ENCODE peak calls at places on chromosome 11, in seven cellular contexts. One of them, this sample, is unnamed.
A peak's percentile ranks its signal among the peaks of the same experiment; 100 is the strongest.

GRCh38 chr11:110565690-110566336 is 136.1 kb downstream of the FDX1 start:
- DNase-seq in nephron progenitor cell: no peak
- DNase-seq in midbrain: no peak
- DNase-seq in stimulated activated naive CD8-positive, alpha-beta T cell treated with anti-CD3 and anti-CD28 coated beads, Interleukin-15, amount 100 ng/mL, for 72 hours: no peak
- DNase-seq in thoracic aorta: no peak
- DNase-seq in CD8-positive, alpha-beta memory T cell: no peak
- DNase-seq in caudate nucleus: no peak
- DNase-seq in this sample: peak; percentile 68

GRCh38 chr11:116272181-116272789 is 500.5 kb downstream of the BUD13 start:
- DNase-seq in caudate nucleus: no peak
- DNase-seq in nephron progenitor cell: no peak
- DNase-seq in stimulated activated naive CD8-positive, alpha-beta T cell treated with anti-CD3 and anti-CD28 coated beads, Interleukin-15, amount 100 ng/mL, for 72 hours: no peak
- DNase-seq in midbrain: no peak
- DNase-seq in thoracic aorta: no peak
- DNase-seq in CD8-positive, alpha-beta memory T cell: no peak
- DNase-seq in this sample: no peak

GRCh38 chr11:120952503-120953229 is 71.2 kb upstream of the TBCEL start:
- DNase-seq in caudate nucleus: peak; percentile 63
- DNase-seq in midbrain: peak; percentile 87
- DNase-seq in stimulated activated naive CD8-positive, alpha-beta T cell treated with anti-CD3 and anti-CD28 coated beads, Interleukin-15, amount 100 ng/mL, for 72 hours: peak; percentile 62
- DNase-seq in nephron progenitor cell: peak; percentile 93
- DNase-seq in CD8-positive, alpha-beta memory T cell: no peak
- DNase-seq in thoracic aorta: peak; percentile 14
- DNase-seq in this sample: no peak

GRCh38 chr11:94754335-94754734 is 13.8 kb upstream of the AMOTL1 start:
- DNase-seq in caudate nucleus: no peak
- DNase-seq in CD8-positive, alpha-beta memory T cell: no peak
- DNase-seq in stimulated activated naive CD8-positive, alpha-beta T cell treated with anti-CD3 and anti-CD28 coated beads, Interleukin-15, amount 100 ng/mL, for 72 hours: no peak
- DNase-seq in thoracic aorta: no peak
- DNase-seq in midbrain: no peak
- DNase-seq in nephron progenitor cell: no peak
- DNase-seq in this sample: no peak

GRCh38 chr11:131838016-131838415 is 467.6 kb downstream of the NTM start:
- DNase-seq in thoracic aorta: no peak
- DNase-seq in CD8-positive, alpha-beta memory T cell: no peak
- DNase-seq in stimulated activated naive CD8-positive, alpha-beta T cell treated with anti-CD3 and anti-CD28 coated beads, Interleukin-15, amount 100 ng/mL, for 72 hours: no peak
- DNase-seq in midbrain: no peak
- DNase-seq in caudate nucleus: no peak
- DNase-seq in nephron progenitor cell: no peak
- DNase-seq in this sample: no peak

GRCh38 chr11:76578655-76579046 is 91.9 kb downstream of the LRRC32 start:
- DNase-seq in thoracic aorta: peak; percentile 45
- DNase-seq in caudate nucleus: no peak
- DNase-seq in nephron progenitor cell: peak; percentile 69
- DNase-seq in stimulated activated naive CD8-positive, alpha-beta T cell treated with anti-CD3 and anti-CD28 coated beads, Interleukin-15, amount 100 ng/mL, for 72 hours: no peak
- DNase-seq in CD8-positive, alpha-beta memory T cell: no peak
- DNase-seq in midbrain: no peak
- DNase-seq in this sample: no peak

GRCh38 chr11:2573240-2574042 is 126.4 kb downstream of the KCNQ1OT1 start:
- DNase-seq in nephron progenitor cell: no peak
- DNase-seq in CD8-positive, alpha-beta memory T cell: peak; percentile 38
- DNase-seq in midbrain: no peak
- DNase-seq in thoracic aorta: no peak
- DNase-seq in caudate nucleus: no peak
- DNase-seq in stimulated activated naive CD8-positive, alpha-beta T cell treated with anti-CD3 and anti-CD28 coated beads, Interleukin-15, amount 100 ng/mL, for 72 hours: no peak
- DNase-seq in this sample: no peak

GRCh38 chr11:120257346-120257745 is 17.4 kb downstream of the POU2F3 start:
- DNase-seq in stimulated activated naive CD8-positive, alpha-beta T cell treated with anti-CD3 and anti-CD28 coated beads, Interleukin-15, amount 100 ng/mL, for 72 hours: no peak
- DNase-seq in CD8-positive, alpha-beta memory T cell: no peak
- DNase-seq in caudate nucleus: no peak
- DNase-seq in thoracic aorta: no peak
- DNase-seq in midbrain: no peak
- DNase-seq in nephron progenitor cell: no peak
- DNase-seq in this sample: no peak

GRCh38 chr11:74100735-74101134 is 70.1 kb downstream of the C2CD3 start:
- DNase-seq in stimulated activated naive CD8-positive, alpha-beta T cell treated with anti-CD3 and anti-CD28 coated beads, Interleukin-15, amount 100 ng/mL, for 72 hours: no peak
- DNase-seq in CD8-positive, alpha-beta memory T cell: no peak
- DNase-seq in caudate nucleus: no peak
- DNase-seq in thoracic aorta: no peak
- DNase-seq in midbrain: no peak
- DNase-seq in nephron progenitor cell: no peak
- DNase-seq in this sample: no peak

GRCh38 chr11:123186291-123186690 is 8.8 kb downstream of the CLMP start:
- DNase-seq in CD8-positive, alpha-beta memory T cell: no peak
- DNase-seq in nephron progenitor cell: no peak
- DNase-seq in caudate nucleus: no peak
- DNase-seq in stimulated activated naive CD8-positive, alpha-beta T cell treated with anti-CD3 and anti-CD28 coated beads, Interleukin-15, amount 100 ng/mL, for 72 hours: no peak
- DNase-seq in thoracic aorta: no peak
- DNase-seq in midbrain: no peak
- DNase-seq in this sample: peak; percentile 47

GRCh38 chr11:121514998-121515671 is 62.4 kb upstream of the SORL1-AS1 start:
- DNase-seq in nephron progenitor cell: peak; percentile 8
- DNase-seq in midbrain: no peak
- DNase-seq in caudate nucleus: no peak
- DNase-seq in stimulated activated naive CD8-positive, alpha-beta T cell treated with anti-CD3 and anti-CD28 coated beads, Interleukin-15, amount 100 ng/mL, for 72 hours: no peak
- DNase-seq in thoracic aorta: no peak
- DNase-seq in CD8-positive, alpha-beta memory T cell: no peak
- DNase-seq in this sample: no peak

GRCh38 chr11:44852159-44852707 is 98.5 kb downstream of the TP53I11 start:
- DNase-seq in midbrain: no peak
- DNase-seq in CD8-positive, alpha-beta memory T cell: no peak
- DNase-seq in thoracic aorta: no peak
- DNase-seq in stimulated activated naive CD8-positive, alpha-beta T cell treated with anti-CD3 and anti-CD28 coated beads, Interleukin-15, amount 100 ng/mL, for 72 hours: no peak
- DNase-seq in nephron progenitor cell: no peak
- DNase-seq in caudate nucleus: no peak
- DNase-seq in this sample: peak; percentile 28

GRCh38 chr11:17673951-17674350 is 45.4 kb upstream of the MYOD1 start:
- DNase-seq in stimulated activated naive CD8-positive, alpha-beta T cell treated with anti-CD3 and anti-CD28 coated beads, Interleukin-15, amount 100 ng/mL, for 72 hours: no peak
- DNase-seq in thoracic aorta: no peak
- DNase-seq in CD8-positive, alpha-beta memory T cell: no peak
- DNase-seq in caudate nucleus: no peak
- DNase-seq in nephron progenitor cell: no peak
- DNase-seq in midbrain: no peak
- DNase-seq in this sample: peak; percentile 18

GRCh38 chr11:17472467-17472866 is 4.2 kb downstream of the ABCC8 start:
- DNase-seq in midbrain: no peak
- DNase-seq in CD8-positive, alpha-beta memory T cell: no peak
- DNase-seq in caudate nucleus: no peak
- DNase-seq in stimulated activated naive CD8-positive, alpha-beta T cell treated with anti-CD3 and anti-CD28 coated beads, Interleukin-15, amount 100 ng/mL, for 72 hours: no peak
- DNase-seq in nephron progenitor cell: no peak
- DNase-seq in thoracic aorta: no peak
- DNase-seq in this sample: no peak

GRCh38 chr11:78649361-78650215 is 74.9 kb upstream of the NARS2 start:
- DNase-seq in CD8-positive, alpha-beta memory T cell: no peak
- DNase-seq in midbrain: no peak
- DNase-seq in stimulated activated naive CD8-positive, alpha-beta T cell treated with anti-CD3 and anti-CD28 coated beads, Interleukin-15, amount 100 ng/mL, for 72 hours: no peak
- DNase-seq in thoracic aorta: no peak
- DNase-seq in nephron progenitor cell: no peak
- DNase-seq in caudate nucleus: no peak
- DNase-seq in this sample: no peak

GRCh38 chr11:120551191-120551590 is 39.6 kb downstream of the GRIK4 start:
- DNase-seq in nephron progenitor cell: no peak
- DNase-seq in CD8-positive, alpha-beta memory T cell: no peak
- DNase-seq in midbrain: no peak
- DNase-seq in stimulated activated naive CD8-positive, alpha-beta T cell treated with anti-CD3 and anti-CD28 coated beads, Interleukin-15, amount 100 ng/mL, for 72 hours: no peak
- DNase-seq in caudate nucleus: no peak
- DNase-seq in thoracic aorta: no peak
- DNase-seq in this sample: no peak

GRCh38 chr11:88329563-88330250 is 7.8 kb downstream of the CTSC start:
- DNase-seq in stimulated activated naive CD8-positive, alpha-beta T cell treated with anti-CD3 and anti-CD28 coated beads, Interleukin-15, amount 100 ng/mL, for 72 hours: no peak
- DNase-seq in thoracic aorta: no peak
- DNase-seq in caudate nucleus: no peak
- DNase-seq in nephron progenitor cell: no peak
- DNase-seq in CD8-positive, alpha-beta memory T cell: no peak
- DNase-seq in midbrain: no peak
- DNase-seq in this sample: no peak

GRCh38 chr11:15931497-15931896 is 424.8 kb downstream of the SOX6 start:
- DNase-seq in nephron progenitor cell: no peak
- DNase-seq in caudate nucleus: no peak
- DNase-seq in thoracic aorta: no peak
- DNase-seq in stimulated activated naive CD8-positive, alpha-beta T cell treated with anti-CD3 and anti-CD28 coated beads, Interleukin-15, amount 100 ng/mL, for 72 hours: no peak
- DNase-seq in CD8-positive, alpha-beta memory T cell: no peak
- DNase-seq in midbrain: no peak
- DNase-seq in this sample: no peak

GRCh38 chr11:1225386-1226225 is 2.7 kb downstream of the MUC5B start:
- DNase-seq in nephron progenitor cell: no peak
- DNase-seq in caudate nucleus: no peak
- DNase-seq in midbrain: no peak
- DNase-seq in thoracic aorta: no peak
- DNase-seq in stimulated activated naive CD8-positive, alpha-beta T cell treated with anti-CD3 and anti-CD28 coated beads, Interleukin-15, amount 100 ng/mL, for 72 hours: no peak
- DNase-seq in CD8-positive, alpha-beta memory T cell: peak; percentile 43
- DNase-seq in this sample: no peak

GRCh38 chr11:44268807-44269080 is 41.2 kb downstream of the ALX4 start:
- DNase-seq in nephron progenitor cell: no peak
- DNase-seq in midbrain: no peak
- DNase-seq in CD8-positive, alpha-beta memory T cell: no peak
- DNase-seq in caudate nucleus: no peak
- DNase-seq in stimulated activated naive CD8-positive, alpha-beta T cell treated with anti-CD3 and anti-CD28 coated beads, Interleukin-15, amount 100 ng/mL, for 72 hours: no peak
- DNase-seq in thoracic aorta: no peak
- DNase-seq in this sample: no peak

GRCh38 chr11:11732116-11732515 is 109.7 kb upstream of the USP47 start:
- DNase-seq in thoracic aorta: no peak
- DNase-seq in midbrain: no peak
- DNase-seq in CD8-positive, alpha-beta memory T cell: no peak
- DNase-seq in nephron progenitor cell: no peak
- DNase-seq in caudate nucleus: no peak
- DNase-seq in stimulated activated naive CD8-positive, alpha-beta T cell treated with anti-CD3 and anti-CD28 coated beads, Interleukin-15, amount 100 ng/mL, for 72 hours: no peak
- DNase-seq in this sample: no peak

GRCh38 chr11:19561011-19561410 is 151.6 kb upstream of the NAV2 start:
- DNase-seq in midbrain: no peak
- DNase-seq in thoracic aorta: no peak
- DNase-seq in caudate nucleus: no peak
- DNase-seq in CD8-positive, alpha-beta memory T cell: no peak
- DNase-seq in stimulated activated naive CD8-positive, alpha-beta T cell treated with anti-CD3 and anti-CD28 coated beads, Interleukin-15, amount 100 ng/mL, for 72 hours: no peak
- DNase-seq in nephron progenitor cell: no peak
- DNase-seq in this sample: no peak